ENCODE peak calls at places on chromosomes 12 and 14, in ten cellular contexts. Y is GM13977; R is H9; T is effector CD8-positive, alpha-beta T cell; P is SK-N-SH; A is EH; B is natural killer cell; L is T-helper 9 cell; Q is Right ventricle myocardium superior; V is substantia nigra. N is an unnamed sample.

GRCh38 chr12:122855985-122856831 is 21.0 kb downstream of the HIP1R start:
- DNase-seq in Y (no peak), R (no peak), T (no peak), P (peak), A (no peak), B (no peak), L (no peak), Q (no peak), V (no peak), N (no peak)

GRCh38 chr12:52566847-52567291 is 6.8 kb downstream of the KRT74 start:
- DNase-seq in Y (no peak), R (no peak), T (peak), P (no peak), A (no peak), B (peak), L (no peak), Q (peak), V (no peak), N (no peak)

GRCh38 chr12:121776190-121777098 is 17.0 kb downstream of the RHOF start:
- DNase-seq in Y (peak), R (peak), T (peak), P (peak), A (peak), B (peak), L (peak), Q (peak), V (no peak), N (peak)

GRCh38 chr14:99749142-99749541 is 44.1 kb upstream of the EML1 start:
- DNase-seq in Y (no peak), R (no peak), T (no peak), P (no peak), A (no peak), B (no peak), L (no peak), Q (no peak), V (no peak), N (no peak)

GRCh38 chr12:122865268-122866231 is 30.3 kb downstream of the HIP1R start:
- DNase-seq in Y (no peak), R (no peak), T (no peak), P (peak), A (no peak), B (no peak), L (no peak), Q (peak), V (no peak), N (no peak)

GRCh38 chr12:90773526-90773925 is 181.4 kb downstream of the CCER1 start:
- DNase-seq in Y (no peak), R (no peak), T (no peak), P (no peak), A (peak), B (no peak), L (no peak), Q (no peak), V (no peak), N (no peak)

GRCh38 chr14:103157969-103158368 is 34.7 kb downstream of the TNFAIP2 start:
- DNase-seq in Y (no peak), R (peak), T (no peak), P (no peak), A (no peak), B (no peak), L (no peak), Q (no peak), V (no peak), N (no peak)

GRCh38 chr14:69634871-69635270 is 23.5 kb downstream of the SUSD6 start:
- DNase-seq in Y (no peak), R (no peak), T (no peak), P (no peak), A (no peak), B (no peak), L (no peak), Q (no peak), V (no peak), N (no peak)

GRCh38 chr12:47712171-47712570 is 6.3 kb upstream of the RPAP3 start:
- DNase-seq in Y (no peak), R (peak), T (no peak), P (no peak), A (no peak), B (no peak), L (no peak), Q (no peak), V (no peak), N (no peak)

GRCh38 chr14:26128931-26129674 is 468.7 kb downstream of the NOVA1 start:
- DNase-seq in Y (no peak), R (no peak), T (no peak), P (no peak), A (no peak), B (no peak), L (no peak), Q (no peak), V (no peak), N (no peak)

GRCh38 chr14:104316121-104316722 is 177.8 kb downstream of the KIF26A start:
- DNase-seq in Y (no peak), R (no peak), T (no peak), P (no peak), A (no peak), B (no peak), L (no peak), Q (peak), V (no peak), N (peak)

GRCh38 chr12:105960319-105961076 is 178.3 kb downstream of the NUAK1 start:
- DNase-seq in Y (no peak), R (no peak), T (no peak), P (no peak), A (peak), B (no peak), L (no peak), Q (no peak), V (no peak), N (no peak)

GRCh38 chr12:127504874-127505273 is 762.1 kb upstream of the TMEM132C start:
- DNase-seq in Y (no peak), R (no peak), T (no peak), P (no peak), A (no peak), B (no peak), L (no peak), Q (no peak), V (no peak), N (no peak)

GRCh38 chr12:131991816-131992430 is 42.2 kb downstream of the EP400 start:
- DNase-seq in Y (no peak), R (no peak), T (no peak), P (no peak), A (peak), B (no peak), L (no peak), Q (no peak), V (no peak), N (no peak)

GRCh38 chr14:82999802-83000201 is 1466.1 kb upstream of the SEL1L start:
- DNase-seq in Y (no peak), R (peak), T (no peak), P (no peak), A (no peak), B (no peak), L (no peak), Q (no peak), V (no peak), N (no peak)

GRCh38 chr14:65015391-65015790 is 28.7 kb downstream of the FNTB start:
- DNase-seq in Y (no peak), R (no peak), T (no peak), P (no peak), A (no peak), B (no peak), L (no peak), Q (no peak), V (no peak), N (no peak)

GRCh38 chr12:55742719-55743130 is at the start of gene GDF11:
- DNase-seq in Y (peak), R (peak), T (peak), P (no peak), A (peak), B (peak), L (peak), Q (peak), V (peak), N (peak)

GRCh38 chr12:74741113-74741512 is 203.5 kb downstream of the ATXN7L3B start:
- DNase-seq in Y (no peak), R (no peak), T (no peak), P (no peak), A (no peak), B (no peak), L (no peak), Q (no peak), V (no peak), N (no peak)

N was measured in type B pancreatic cell.